ENCODE peak calls at places on chromosomes 16 and 17, in five cellular contexts. One of them, this sample, is unnamed.

GRCh38 chr16:71781741-71782140 is 26.9 kb downstream of the AP1G1 start:
- DNase-seq in uterus: no peak
- DNase-seq in left lung: no peak
- DNase-seq in CD8-positive, alpha-beta memory T cell: no peak
- DNase-seq in CD8-positive, alpha-beta T cell: no peak
- DNase-seq in this sample: no peak

GRCh38 chr16:49089039-49089438 is 192.6 kb downstream of the CBLN1 start:
- DNase-seq in uterus: no peak
- DNase-seq in left lung: no peak
- DNase-seq in CD8-positive, alpha-beta memory T cell: no peak
- DNase-seq in CD8-positive, alpha-beta T cell: no peak
- DNase-seq in this sample: no peak

GRCh38 chr17:60435244-60436170 is 13.2 kb downstream of the CHCT1 start:
- DNase-seq in uterus: peak
- DNase-seq in left lung: no peak
- DNase-seq in CD8-positive, alpha-beta memory T cell: peak
- DNase-seq in CD8-positive, alpha-beta T cell: peak
- DNase-seq in this sample: peak

GRCh38 chr17:51540151-51540550 is 279.8 kb downstream of the UTP18 start:
- DNase-seq in uterus: no peak
- DNase-seq in left lung: no peak
- DNase-seq in CD8-positive, alpha-beta memory T cell: no peak
- DNase-seq in CD8-positive, alpha-beta T cell: no peak
- DNase-seq in this sample: no peak

GRCh38 chr16:2432286-2432685 is 3.0 kb downstream of the CCNF start:
- DNase-seq in uterus: no peak
- DNase-seq in left lung: no peak
- DNase-seq in CD8-positive, alpha-beta memory T cell: no peak
- DNase-seq in CD8-positive, alpha-beta T cell: no peak
- DNase-seq in this sample: no peak

GRCh38 chr17:67400193-67400592 is 23.1 kb downstream of the PITPNC1 start:
- DNase-seq in uterus: no peak
- DNase-seq in left lung: no peak
- DNase-seq in CD8-positive, alpha-beta memory T cell: peak
- DNase-seq in CD8-positive, alpha-beta T cell: no peak
- DNase-seq in this sample: no peak

GRCh38 chr17:42372142-42372541 is 16.1 kb downstream of the STAT3 start:
- DNase-seq in uterus: no peak
- DNase-seq in left lung: no peak
- DNase-seq in CD8-positive, alpha-beta memory T cell: no peak
- DNase-seq in CD8-positive, alpha-beta T cell: no peak
- DNase-seq in this sample: no peak

GRCh38 chr17:72926171-72926570 is 166.3 kb downstream of the SLC39A11 start:
- DNase-seq in uterus: no peak
- DNase-seq in left lung: no peak
- DNase-seq in CD8-positive, alpha-beta memory T cell: no peak
- DNase-seq in CD8-positive, alpha-beta T cell: no peak
- DNase-seq in this sample: no peak

GRCh38 chr16:79580465-79581200 is 19.9 kb downstream of the MAF start:
- DNase-seq in uterus: no peak
- DNase-seq in left lung: no peak
- DNase-seq in CD8-positive, alpha-beta memory T cell: no peak
- DNase-seq in CD8-positive, alpha-beta T cell: no peak
- DNase-seq in this sample: no peak

GRCh38 chr17:17999364-18000007 is 26.8 kb downstream of the DRC3 start:
- DNase-seq in uterus: no peak
- DNase-seq in left lung: no peak
- DNase-seq in CD8-positive, alpha-beta memory T cell: no peak
- DNase-seq in CD8-positive, alpha-beta T cell: no peak
- DNase-seq in this sample: no peak

GRCh38 chr17:42855048-42855596 is 4.1 kb downstream of the AOC3 start:
- DNase-seq in uterus: no peak
- DNase-seq in left lung: no peak
- DNase-seq in CD8-positive, alpha-beta memory T cell: no peak
- DNase-seq in CD8-positive, alpha-beta T cell: no peak
- DNase-seq in this sample: no peak

GRCh38 chr16:57994778-57995177 is 5.7 kb downstream of the ZNF319 start:
- DNase-seq in uterus: no peak
- DNase-seq in left lung: peak
- DNase-seq in CD8-positive, alpha-beta memory T cell: peak
- DNase-seq in CD8-positive, alpha-beta T cell: peak
- DNase-seq in this sample: peak

GRCh38 chr17:50845260-50846147 is 10.1 kb downstream of the WFIKKN2 start:
- DNase-seq in uterus: no peak
- DNase-seq in left lung: no peak
- DNase-seq in CD8-positive, alpha-beta memory T cell: no peak
- DNase-seq in CD8-positive, alpha-beta T cell: peak
- DNase-seq in this sample: no peak

DNA sequence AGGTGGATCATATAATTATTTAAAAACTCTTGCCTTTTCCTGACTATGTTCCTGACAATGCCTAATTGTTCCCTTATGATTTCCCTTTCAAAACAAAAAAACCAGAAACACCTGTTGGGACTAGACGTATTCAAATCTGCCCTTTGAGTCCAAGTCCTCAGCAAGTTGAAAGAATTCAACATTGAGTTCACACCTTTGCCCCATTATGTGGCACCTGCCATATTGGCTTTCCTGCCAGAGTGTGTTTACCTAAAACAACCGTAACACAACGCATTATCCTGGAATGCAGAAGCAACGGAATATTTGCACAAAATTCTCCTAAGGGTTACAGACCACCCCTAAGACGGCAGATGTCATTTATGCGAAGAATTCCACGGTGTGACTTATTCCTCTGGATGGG is 105.9 kb downstream of the ZFHX3 start:
- DNase-seq in uterus: no peak
- DNase-seq in left lung: no peak
- DNase-seq in CD8-positive, alpha-beta memory T cell: no peak
- DNase-seq in CD8-positive, alpha-beta T cell: no peak
- DNase-seq in this sample: no peak
- H3K4me3 ChIP-seq in uterus: no peak
- H3K4me3 ChIP-seq in left lung: no peak
- H3K4me3 ChIP-seq in CD8-positive, alpha-beta memory T cell: no peak
- H3K4me3 ChIP-seq in CD8-positive, alpha-beta T cell: no peak
- H3K4me3 ChIP-seq in this sample: no peak

GRCh38 chr17:1107083-1107776 is 72.6 kb downstream of the ABR start:
- DNase-seq in uterus: no peak
- DNase-seq in left lung: peak
- DNase-seq in CD8-positive, alpha-beta memory T cell: no peak
- DNase-seq in CD8-positive, alpha-beta T cell: no peak
- DNase-seq in this sample: no peak
- H3K4me3 ChIP-seq in uterus: no peak
- H3K4me3 ChIP-seq in left lung: peak
- H3K4me3 ChIP-seq in CD8-positive, alpha-beta memory T cell: no peak
- H3K4me3 ChIP-seq in CD8-positive, alpha-beta T cell: no peak
- H3K4me3 ChIP-seq in this sample: no peak

GRCh38 chr17:49633250-49633649 is 44.6 kb downstream of the SPOP start:
- DNase-seq in uterus: no peak
- DNase-seq in left lung: no peak
- DNase-seq in CD8-positive, alpha-beta memory T cell: no peak
- DNase-seq in CD8-positive, alpha-beta T cell: no peak
- DNase-seq in this sample: no peak

GRCh38 chr17:49635121-49635520 is 42.8 kb downstream of the SPOP start:
- DNase-seq in uterus: no peak
- DNase-seq in left lung: no peak
- DNase-seq in CD8-positive, alpha-beta memory T cell: no peak
- DNase-seq in CD8-positive, alpha-beta T cell: no peak
- DNase-seq in this sample: no peak

GRCh38 chr17:49632201-49632600 is 45.7 kb downstream of the SPOP start:
- DNase-seq in uterus: no peak
- DNase-seq in left lung: no peak
- DNase-seq in CD8-positive, alpha-beta memory T cell: no peak
- DNase-seq in CD8-positive, alpha-beta T cell: no peak
- DNase-seq in this sample: no peak

GRCh38 chr17:49634487-49634865 is 43.4 kb downstream of the SPOP start:
- DNase-seq in uterus: no peak
- DNase-seq in left lung: no peak
- DNase-seq in CD8-positive, alpha-beta memory T cell: no peak
- DNase-seq in CD8-positive, alpha-beta T cell: no peak
- DNase-seq in this sample: no peak

DNA sequence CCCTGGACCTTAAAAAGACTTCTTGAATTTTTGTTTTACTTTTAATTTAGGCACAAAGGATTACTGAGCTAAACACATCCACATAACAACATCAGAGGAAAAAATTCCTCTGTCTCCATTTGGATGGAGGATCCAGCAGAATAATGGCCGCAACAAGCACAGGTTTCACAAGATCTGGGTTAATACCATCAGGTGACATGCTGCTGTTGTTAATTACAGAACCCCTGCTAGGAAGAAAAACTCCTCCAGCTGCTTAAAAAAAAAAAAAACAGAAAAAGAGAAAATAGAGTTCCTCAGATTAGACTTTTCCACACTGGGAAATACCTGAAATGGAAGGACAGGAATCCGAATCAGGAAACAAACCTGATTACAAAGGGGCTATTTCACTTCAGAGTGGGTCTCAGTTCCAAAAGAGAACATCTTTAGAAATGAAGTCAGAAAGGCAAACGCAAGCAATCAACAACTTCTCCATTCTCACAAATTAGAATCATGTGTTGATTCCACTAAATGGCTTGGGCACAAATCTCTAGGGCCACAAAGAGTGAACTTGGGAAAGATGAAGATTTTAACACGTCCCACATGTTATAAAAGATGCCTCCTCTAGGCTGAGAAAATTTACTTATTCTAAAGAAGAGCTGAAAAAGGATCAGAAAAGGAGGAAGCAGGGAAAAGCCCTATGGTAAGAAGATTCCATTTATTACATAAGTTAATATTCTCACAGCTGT is 44.0 kb downstream of the SPOP start:
- DNase-seq in uterus: no peak
- DNase-seq in left lung: no peak
- DNase-seq in CD8-positive, alpha-beta memory T cell: no peak
- DNase-seq in CD8-positive, alpha-beta T cell: no peak
- DNase-seq in this sample: no peak
- H3K4me3 ChIP-seq in uterus: no peak
- H3K4me3 ChIP-seq in left lung: no peak
- H3K4me3 ChIP-seq in CD8-positive, alpha-beta memory T cell: no peak
- H3K4me3 ChIP-seq in CD8-positive, alpha-beta T cell: no peak
- H3K4me3 ChIP-seq in this sample: no peak

DNA sequence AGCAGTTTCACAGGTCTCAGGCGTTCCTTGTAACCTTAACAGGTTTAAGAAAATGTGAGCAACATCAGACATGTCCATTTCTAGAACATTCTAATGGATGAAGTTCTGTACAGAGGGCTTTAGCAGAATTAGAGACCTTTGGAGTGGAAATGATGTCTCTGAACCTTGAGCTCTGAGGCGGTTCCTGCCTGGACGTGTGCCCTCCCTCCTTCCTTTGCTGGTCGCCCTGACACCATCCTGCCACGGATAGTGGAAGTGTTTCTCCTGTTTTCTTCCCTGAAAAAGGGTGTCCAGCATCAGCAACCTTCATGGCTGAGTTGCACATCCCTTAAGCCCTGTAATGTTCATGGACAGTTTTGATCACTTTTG is 11.1 kb downstream of the SPATA33 start:
- DNase-seq in uterus: no peak
- DNase-seq in left lung: peak
- DNase-seq in CD8-positive, alpha-beta memory T cell: no peak
- DNase-seq in CD8-positive, alpha-beta T cell: no peak
- DNase-seq in this sample: no peak
- H3K4me3 ChIP-seq in uterus: no peak
- H3K4me3 ChIP-seq in left lung: no peak
- H3K4me3 ChIP-seq in CD8-positive, alpha-beta memory T cell: no peak
- H3K4me3 ChIP-seq in CD8-positive, alpha-beta T cell: no peak
- H3K4me3 ChIP-seq in this sample: no peak

GRCh38 chr16:53090591-53091507 is 36.1 kb downstream of the CHD9 start:
- DNase-seq in uterus: peak
- DNase-seq in left lung: peak
- DNase-seq in CD8-positive, alpha-beta memory T cell: no peak
- DNase-seq in CD8-positive, alpha-beta T cell: no peak
- DNase-seq in this sample: no peak
- H3K4me3 ChIP-seq in uterus: no peak
- H3K4me3 ChIP-seq in left lung: no peak
- H3K4me3 ChIP-seq in CD8-positive, alpha-beta memory T cell: no peak
- H3K4me3 ChIP-seq in CD8-positive, alpha-beta T cell: no peak
- H3K4me3 ChIP-seq in this sample: no peak

GRCh38 chr16:30566531-30566930 is 5.0 kb downstream of the ZNF688 start:
- DNase-seq in uterus: no peak
- DNase-seq in left lung: no peak
- DNase-seq in CD8-positive, alpha-beta memory T cell: no peak
- DNase-seq in CD8-positive, alpha-beta T cell: no peak
- DNase-seq in this sample: no peak
- H3K4me3 ChIP-seq in uterus: no peak
- H3K4me3 ChIP-seq in left lung: no peak
- H3K4me3 ChIP-seq in CD8-positive, alpha-beta memory T cell: no peak
- H3K4me3 ChIP-seq in CD8-positive, alpha-beta T cell: no peak
- H3K4me3 ChIP-seq in this sample: no peak

DNA sequence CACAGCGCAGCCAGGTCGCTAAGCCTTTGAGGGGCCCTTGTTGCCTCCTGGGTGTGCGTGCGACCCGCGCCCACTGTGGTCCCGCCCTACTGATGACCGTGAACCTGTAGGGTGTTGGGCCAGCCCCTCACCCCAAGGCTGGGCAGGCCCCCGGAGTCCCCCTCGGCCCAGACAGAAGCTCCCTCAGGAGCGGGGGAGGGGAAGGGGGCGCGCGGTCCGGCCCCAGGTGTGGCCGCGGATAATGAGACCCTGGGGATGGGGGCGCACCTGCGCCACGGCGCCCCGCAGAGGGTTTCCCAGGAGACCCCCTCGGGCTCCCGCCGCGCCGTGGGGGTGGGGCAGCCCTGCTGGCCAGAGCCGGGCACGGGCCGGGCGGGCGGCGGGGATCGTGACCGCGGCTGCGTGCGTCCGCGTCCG is 378 bp upstream of the ARHGDIG start:
- DNase-seq in uterus: no peak
- DNase-seq in left lung: no peak
- DNase-seq in CD8-positive, alpha-beta memory T cell: no peak
- DNase-seq in CD8-positive, alpha-beta T cell: no peak
- DNase-seq in this sample: no peak
- H3K4me3 ChIP-seq in uterus: no peak
- H3K4me3 ChIP-seq in left lung: no peak
- H3K4me3 ChIP-seq in CD8-positive, alpha-beta memory T cell: no peak
- H3K4me3 ChIP-seq in CD8-positive, alpha-beta T cell: no peak
- H3K4me3 ChIP-seq in this sample: no peak